ENCODE peak calls at places on chromosomes 7 and 10, in six cellular contexts. One of them, this sample, is unnamed.

GRCh38 chr10:44393834-44394547 is 9.1 kb upstream of the CXCL12 start:
- DNase-seq in SK-N-SH: no peak
- DNase-seq in neural progenitor cell: no peak
- DNase-seq in OCI-LY7: no peak
- DNase-seq in tibial artery: no peak
- DNase-seq in lower lobe of right lung: no peak
- DNase-seq in this sample: no peak

GRCh38 chr10:50544857-50545429 is 78.8 kb downstream of the SGMS1 start:
- DNase-seq in SK-N-SH: no peak
- DNase-seq in neural progenitor cell: no peak
- DNase-seq in OCI-LY7: no peak
- DNase-seq in tibial artery: no peak
- DNase-seq in lower lobe of right lung: no peak
- DNase-seq in this sample: no peak

GRCh38 chr7:90629306-90629918 is 33.3 kb downstream of the CDK14 start:
- DNase-seq in SK-N-SH: peak
- DNase-seq in neural progenitor cell: peak
- DNase-seq in OCI-LY7: peak
- DNase-seq in tibial artery: no peak
- DNase-seq in lower lobe of right lung: no peak
- DNase-seq in this sample: no peak

GRCh38 chr10:10533417-10533816 is 484.3 kb upstream of the CELF2 start:
- DNase-seq in SK-N-SH: no peak
- DNase-seq in neural progenitor cell: no peak
- DNase-seq in OCI-LY7: no peak
- DNase-seq in tibial artery: no peak
- DNase-seq in lower lobe of right lung: no peak
- DNase-seq in this sample: no peak

GRCh38 chr7:134632937-134633540 is 13.6 kb upstream of the BPGM start:
- DNase-seq in SK-N-SH: peak
- DNase-seq in neural progenitor cell: peak
- DNase-seq in OCI-LY7: peak
- DNase-seq in tibial artery: no peak
- DNase-seq in lower lobe of right lung: no peak
- DNase-seq in this sample: no peak

GRCh38 chr7:150377116-150377979 is 1.8 kb upstream of the ZNF775 start:
- DNase-seq in SK-N-SH: no peak
- DNase-seq in neural progenitor cell: peak
- DNase-seq in OCI-LY7: peak
- DNase-seq in tibial artery: no peak
- DNase-seq in lower lobe of right lung: no peak
- DNase-seq in this sample: no peak

GRCh38 chr7:52006674-52007073 is 690.1 kb upstream of the COBL start:
- DNase-seq in SK-N-SH: no peak
- DNase-seq in neural progenitor cell: no peak
- DNase-seq in OCI-LY7: no peak
- DNase-seq in tibial artery: no peak
- DNase-seq in lower lobe of right lung: no peak
- DNase-seq in this sample: no peak

GRCh38 chr7:7647495-7648036 is 7.0 kb downstream of the UMAD1 start:
- DNase-seq in SK-N-SH: no peak
- DNase-seq in neural progenitor cell: no peak
- DNase-seq in OCI-LY7: no peak
- DNase-seq in tibial artery: no peak
- DNase-seq in lower lobe of right lung: no peak
- DNase-seq in this sample: no peak

GRCh38 chr7:139490130-139490529 is 6.7 kb upstream of the KLRG2 start:
- DNase-seq in SK-N-SH: no peak
- DNase-seq in neural progenitor cell: no peak
- DNase-seq in OCI-LY7: no peak
- DNase-seq in tibial artery: no peak
- DNase-seq in lower lobe of right lung: peak
- DNase-seq in this sample: no peak

GRCh38 chr10:24962998-24963397 is 10.6 kb upstream of the PRTFDC1 start:
- DNase-seq in SK-N-SH: no peak
- DNase-seq in neural progenitor cell: no peak
- DNase-seq in OCI-LY7: no peak
- DNase-seq in tibial artery: no peak
- DNase-seq in lower lobe of right lung: no peak
- DNase-seq in this sample: no peak

GRCh38 chr10:114309111-114309651 is 70.1 kb downstream of the VWA2 start:
- DNase-seq in SK-N-SH: no peak
- DNase-seq in neural progenitor cell: no peak
- DNase-seq in OCI-LY7: no peak
- DNase-seq in tibial artery: no peak
- DNase-seq in lower lobe of right lung: no peak
- DNase-seq in this sample: no peak

GRCh38 chr10:46553238-46554049 is 3.0 kb downstream of the GPRIN2 start:
- DNase-seq in SK-N-SH: no peak
- DNase-seq in neural progenitor cell: no peak
- DNase-seq in OCI-LY7: no peak
- DNase-seq in tibial artery: peak
- DNase-seq in lower lobe of right lung: peak
- DNase-seq in this sample: no peak

GRCh38 chr7:108145401-108145800 is 15.2 kb upstream of the LAMB4 start:
- DNase-seq in SK-N-SH: no peak
- DNase-seq in neural progenitor cell: peak
- DNase-seq in OCI-LY7: no peak
- DNase-seq in tibial artery: no peak
- DNase-seq in lower lobe of right lung: no peak
- DNase-seq in this sample: no peak

GRCh38 chr10:75098902-75099673 is 12.4 kb upstream of the SAMD8 start:
- DNase-seq in SK-N-SH: no peak
- DNase-seq in neural progenitor cell: no peak
- DNase-seq in OCI-LY7: no peak
- DNase-seq in tibial artery: no peak
- DNase-seq in lower lobe of right lung: no peak
- DNase-seq in this sample: no peak

GRCh38 chr10:4283841-4284610 is 499.0 kb upstream of the KLF6 start:
- DNase-seq in SK-N-SH: no peak
- DNase-seq in neural progenitor cell: no peak
- DNase-seq in OCI-LY7: no peak
- DNase-seq in tibial artery: peak
- DNase-seq in lower lobe of right lung: no peak
- DNase-seq in this sample: peak

GRCh38 chr7:41993173-41993867 is 243.7 kb downstream of the GLI3 start:
- DNase-seq in SK-N-SH: no peak
- DNase-seq in neural progenitor cell: no peak
- DNase-seq in OCI-LY7: no peak
- DNase-seq in tibial artery: no peak
- DNase-seq in lower lobe of right lung: no peak
- DNase-seq in this sample: no peak

GRCh38 chr10:67520924-67521520 is 175.0 kb downstream of the CTNNA3 start:
- DNase-seq in SK-N-SH: peak
- DNase-seq in neural progenitor cell: peak
- DNase-seq in OCI-LY7: peak
- DNase-seq in tibial artery: no peak
- DNase-seq in lower lobe of right lung: no peak
- DNase-seq in this sample: no peak

GRCh38 chr7:69185170-69185569 is 413.1 kb upstream of the AUTS2 start:
- DNase-seq in SK-N-SH: no peak
- DNase-seq in neural progenitor cell: no peak
- DNase-seq in OCI-LY7: no peak
- DNase-seq in tibial artery: no peak
- DNase-seq in lower lobe of right lung: no peak
- DNase-seq in this sample: no peak

GRCh38 chr7:55535637-55536016 is 36.7 kb downstream of the VOPP1 start:
- DNase-seq in SK-N-SH: no peak
- DNase-seq in neural progenitor cell: no peak
- DNase-seq in OCI-LY7: no peak
- DNase-seq in tibial artery: no peak
- DNase-seq in lower lobe of right lung: no peak
- DNase-seq in this sample: no peak

GRCh38 chr7:55534262-55534915 is 37.9 kb downstream of the VOPP1 start:
- DNase-seq in SK-N-SH: no peak
- DNase-seq in neural progenitor cell: no peak
- DNase-seq in OCI-LY7: peak
- DNase-seq in tibial artery: peak
- DNase-seq in lower lobe of right lung: peak
- DNase-seq in this sample: peak

GRCh38 chr7:55533729-55534080 is 38.6 kb downstream of the VOPP1 start:
- DNase-seq in SK-N-SH: no peak
- DNase-seq in neural progenitor cell: no peak
- DNase-seq in OCI-LY7: no peak
- DNase-seq in tibial artery: no peak
- DNase-seq in lower lobe of right lung: no peak
- DNase-seq in this sample: no peak

GRCh38 chr7:55536619-55537457 is 35.5 kb downstream of the VOPP1 start:
- DNase-seq in SK-N-SH: no peak
- DNase-seq in neural progenitor cell: peak
- DNase-seq in OCI-LY7: no peak
- DNase-seq in tibial artery: no peak
- DNase-seq in lower lobe of right lung: no peak
- DNase-seq in this sample: no peak

GRCh38 chr7:55534916-55535636 is 37.2 kb downstream of the VOPP1 start:
- DNase-seq in SK-N-SH: no peak
- DNase-seq in neural progenitor cell: no peak
- DNase-seq in OCI-LY7: peak
- DNase-seq in tibial artery: no peak
- DNase-seq in lower lobe of right lung: no peak
- DNase-seq in this sample: no peak
- H3K27ac ChIP-seq in SK-N-SH: peak
- H3K27ac ChIP-seq in neural progenitor cell: no peak
- H3K27ac ChIP-seq in OCI-LY7: peak
- H3K27ac ChIP-seq in tibial artery: peak
- H3K27ac ChIP-seq in lower lobe of right lung: peak
- H3K27ac ChIP-seq in this sample: peak

GRCh38 chr10:79292789-79293746 is 54.2 kb upstream of the PPIF start:
- DNase-seq in SK-N-SH: peak
- DNase-seq in neural progenitor cell: peak
- DNase-seq in OCI-LY7: peak
- DNase-seq in tibial artery: no peak
- DNase-seq in lower lobe of right lung: no peak
- DNase-seq in this sample: no peak

GRCh38 chr10:79296431-79296830 is 50.8 kb upstream of the PPIF start:
- DNase-seq in SK-N-SH: no peak
- DNase-seq in neural progenitor cell: no peak
- DNase-seq in OCI-LY7: no peak
- DNase-seq in tibial artery: no peak
- DNase-seq in lower lobe of right lung: no peak
- DNase-seq in this sample: no peak

GRCh38 chr10:79295593-79295992 is 51.7 kb upstream of the PPIF start:
- DNase-seq in SK-N-SH: no peak
- DNase-seq in neural progenitor cell: no peak
- DNase-seq in OCI-LY7: no peak
- DNase-seq in tibial artery: no peak
- DNase-seq in lower lobe of right lung: peak
- DNase-seq in this sample: no peak

GRCh38 chr10:79292026-79292425 is 55.2 kb upstream of the PPIF start:
- DNase-seq in SK-N-SH: no peak
- DNase-seq in neural progenitor cell: no peak
- DNase-seq in OCI-LY7: no peak
- DNase-seq in tibial artery: no peak
- DNase-seq in lower lobe of right lung: no peak
- DNase-seq in this sample: no peak

GRCh38 chr10:79293841-79294705 is 53.2 kb upstream of the PPIF start:
- DNase-seq in SK-N-SH: no peak
- DNase-seq in neural progenitor cell: no peak
- DNase-seq in OCI-LY7: no peak
- DNase-seq in tibial artery: peak
- DNase-seq in lower lobe of right lung: peak
- DNase-seq in this sample: no peak
- H3K27ac ChIP-seq in SK-N-SH: peak
- H3K27ac ChIP-seq in neural progenitor cell: no peak
- H3K27ac ChIP-seq in OCI-LY7: no peak
- H3K27ac ChIP-seq in tibial artery: no peak
- H3K27ac ChIP-seq in lower lobe of right lung: peak
- H3K27ac ChIP-seq in this sample: peak

DNA sequence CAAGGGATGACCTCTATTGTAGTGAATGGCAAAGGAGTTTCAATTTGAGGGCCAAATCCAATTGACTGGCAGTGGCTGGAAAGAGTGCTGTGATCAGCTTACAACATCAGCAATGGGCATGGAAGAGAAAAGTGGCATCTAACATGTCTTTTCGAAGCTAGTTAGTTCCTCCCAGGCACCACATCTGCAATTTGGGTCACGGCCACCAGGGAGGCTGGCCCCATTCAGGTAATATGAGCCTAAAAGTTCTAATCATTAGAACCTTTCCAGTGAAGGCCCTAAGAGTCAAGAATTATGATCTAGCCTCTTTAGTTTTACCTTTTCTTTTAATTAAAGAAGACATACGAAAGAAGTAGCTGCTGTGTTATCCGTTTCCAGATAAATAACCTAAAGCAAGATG is 17.3 kb downstream of the CRTAC1 start:
- DNase-seq in SK-N-SH: no peak
- DNase-seq in neural progenitor cell: no peak
- DNase-seq in OCI-LY7: no peak
- DNase-seq in tibial artery: no peak
- DNase-seq in lower lobe of right lung: no peak
- DNase-seq in this sample: no peak
- H3K27ac ChIP-seq in SK-N-SH: no peak
- H3K27ac ChIP-seq in neural progenitor cell: no peak
- H3K27ac ChIP-seq in OCI-LY7: no peak
- H3K27ac ChIP-seq in tibial artery: no peak
- H3K27ac ChIP-seq in lower lobe of right lung: no peak
- H3K27ac ChIP-seq in this sample: no peak

GRCh38 chr10:103513383-103514060 is 20.0 kb downstream of the NEURL1 start:
- DNase-seq in SK-N-SH: peak
- DNase-seq in neural progenitor cell: no peak
- DNase-seq in OCI-LY7: no peak
- DNase-seq in tibial artery: no peak
- DNase-seq in lower lobe of right lung: no peak
- DNase-seq in this sample: no peak
- H3K27ac ChIP-seq in SK-N-SH: no peak
- H3K27ac ChIP-seq in neural progenitor cell: no peak
- H3K27ac ChIP-seq in OCI-LY7: no peak
- H3K27ac ChIP-seq in tibial artery: no peak
- H3K27ac ChIP-seq in lower lobe of right lung: no peak
- H3K27ac ChIP-seq in this sample: no peak

This sample was measured in ascending aorta.